ENCODE peak calls at places on chromosomes 13 and 19, in five cellular contexts. B is CD8-positive, alpha-beta memory T cell; K is aorta; I is cardiac muscle cell; U is Karpas-422. M is an unnamed sample.

GRCh38 chr19:45069056-45069455 is 7.2 kb downstream of the ZNF296 start:
- DNase-seq in I (no peak), U (peak; percentile 59), B (no peak), K (no peak), M (no peak)

GRCh38 chr13:29591310-29591709 is 4.2 kb downstream of the SLC7A1 start:
- DNase-seq in I (no peak), B (no peak), K (no peak), U (no peak), M (no peak)

GRCh38 chr13:34243396-34243795 is 425.4 kb downstream of the RFC3 start:
- DNase-seq in I (no peak), B (no peak), U (no peak), K (no peak), M (no peak)

GRCh38 chr13:67650471-67650870 is 420.3 kb upstream of the PCDH9 start:
- DNase-seq in U (no peak), B (no peak), I (no peak), K (no peak), M (no peak)

GRCh38 chr13:43085545-43085944 is 62.2 kb downstream of the DNAJC15 start:
- DNase-seq in U (peak; percentile 74), I (peak; percentile 42), K (no peak), B (no peak), M (no peak)

GRCh38 chr13:65300220-65300619 is 1929.9 kb downstream of the PCDH9 start:
- DNase-seq in B (no peak), U (no peak), I (no peak), K (no peak), M (no peak)

GRCh38 chr19:46783670-46784069 is 4.7 kb downstream of the SLC1A5 start:
- DNase-seq in K (no peak), B (no peak), U (peak; percentile 32), I (no peak), M (no peak)

GRCh38 chr19:46916971-46917370 is 56.2 kb downstream of the ARHGAP35 start:
- DNase-seq in U (no peak), K (no peak), B (no peak), I (no peak), M (no peak)

GRCh38 chr19:16042533-16043085 is 33.7 kb upstream of the TPM4 start:
- DNase-seq in B (no peak), U (no peak), I (no peak), K (no peak), M (no peak)

GRCh38 chr13:26881154-26881553 is 120.6 kb upstream of the GPR12 start:
- DNase-seq in U (no peak), K (no peak), I (no peak), B (no peak), M (no peak)

GRCh38 chr19:8451885-8452284 is 7.1 kb downstream of the HNRNPM start:
- DNase-seq in B (no peak), U (no peak), I (no peak), K (no peak), M (no peak)

GRCh38 chr19:28836366-28836765 is 376.6 kb downstream of the UQCRFS1 start:
- DNase-seq in U (no peak), K (no peak), B (no peak), I (no peak), M (no peak)

GRCh38 chr13:47705185-47705584 is 295.9 kb downstream of the SUCLA2 start:
- DNase-seq in I (no peak), B (no peak), K (no peak), U (no peak), M (no peak)

GRCh38 chr19:3443840-3444694 is 36.3 kb downstream of the SMIM24 start:
- DNase-seq in B (no peak), U (no peak), I (peak; percentile 40), K (peak; percentile 81), M (no peak)

GRCh38 chr13:99357920-99358319 is 50.7 kb upstream of the GPR183 start:
- DNase-seq in B (no peak), U (no peak), K (no peak), I (no peak), M (no peak)

GRCh38 chr19:16659832-16660708 is at the start of gene SMIM7:
- DNase-seq in I (peak; percentile 99), K (peak; percentile 99), U (peak; percentile 100), B (peak; percentile 98), M (peak; percentile 95)

GRCh38 chr19:6056801-6057650 is 53.3 kb downstream of the RFX2 start:
- DNase-seq in K (peak; percentile 92), B (no peak), U (no peak), I (no peak), M (no peak)

GRCh38 chr13:22801402-22802003 is 379.3 kb upstream of the SGCG start:
- DNase-seq in U (peak; percentile 59), K (no peak), I (no peak), B (no peak), M (no peak)

GRCh38 chr13:34128661-34129060 is 310.7 kb downstream of the RFC3 start:
- DNase-seq in U (no peak), I (no peak), K (no peak), B (no peak), M (no peak)

GRCh38 chr13:104105418-104106355 is 1039.5 kb upstream of the SLC10A2 start:
- DNase-seq in B (no peak), K (no peak), I (no peak), U (no peak), M (no peak)

GRCh38 chr13:59680429-59681024 is 483.2 kb downstream of the DIAPH3 start:
- DNase-seq in B (no peak), K (no peak), U (peak; percentile 71), I (peak; percentile 39), M (peak; percentile 3)

GRCh38 chr13:109427148-109427547 is 359.2 kb downstream of the IRS2 start:
- DNase-seq in I (no peak), B (no peak), K (no peak), U (no peak), M (no peak)

GRCh38 chr13:29918845-29919244 is 68.4 kb upstream of the UBL3 start:
- DNase-seq in U (no peak), B (no peak), K (no peak), I (no peak), M (no peak)

GRCh38 chr13:43261018-43261417 is 237.6 kb downstream of the DNAJC15 start:
- DNase-seq in U (no peak), B (no peak), K (no peak), I (no peak), M (no peak)

GRCh38 chr19:15101479-15102082 is 5.6 kb upstream of the SYDE1 start:
- DNase-seq in I (peak; percentile 48), U (peak; percentile 84), B (peak; percentile 14), K (peak; percentile 22), M (peak; percentile 57)

DNA sequence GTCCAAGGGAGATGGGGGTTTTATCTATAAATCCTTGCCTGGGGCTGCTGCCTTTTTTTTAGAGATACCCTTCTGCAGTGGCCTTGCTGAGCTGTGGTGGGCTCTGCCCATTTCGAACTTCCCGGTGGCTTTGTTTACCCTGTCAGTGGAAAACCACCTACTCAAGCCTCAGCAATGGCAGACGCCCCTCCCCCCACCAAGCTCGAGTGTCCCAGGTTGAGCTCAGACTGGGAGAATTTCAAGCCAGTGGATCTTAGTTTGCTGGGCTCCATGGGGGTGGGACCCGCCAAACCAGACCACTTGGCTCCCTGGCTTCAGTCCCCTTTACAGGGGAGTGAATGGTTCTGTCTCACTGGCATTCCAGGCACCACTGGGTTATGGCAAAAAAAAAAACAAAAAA is 21.6 kb downstream of the LGALS13 start:
- DNase-seq in K (no peak), B (no peak), U (no peak), I (no peak), M (no peak)
- H3K27me3 ChIP-seq in K (no peaks in the 10 kb centered on the region), B (no peaks in the 10 kb centered on the region), U (no peaks in the 10 kb centered on the region), I (no peaks in the 10 kb centered on the region), M (peaks cover 2% of the 10 kb centered on the region)

DNA sequence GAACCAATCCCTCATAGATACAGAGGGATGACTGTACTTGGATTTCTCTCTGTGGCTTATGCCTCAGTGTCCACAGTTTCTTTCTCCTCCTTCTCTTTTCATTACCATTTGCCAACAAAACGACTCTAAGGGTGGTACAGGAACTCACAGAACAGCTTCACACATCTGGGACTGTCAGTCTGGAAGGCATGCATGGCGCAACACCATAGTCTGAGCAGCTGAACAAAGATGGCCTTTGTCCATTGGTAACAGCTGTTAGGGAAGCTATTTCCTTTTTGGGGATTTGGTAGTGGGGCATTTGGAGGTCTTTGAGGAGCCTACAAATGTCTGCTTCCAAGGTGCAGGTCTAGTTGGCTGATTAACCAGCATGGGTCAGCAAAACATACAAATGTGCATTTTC is 81.4 kb upstream of the PCDH8 start:
- DNase-seq in U (no peak), B (no peak), K (no peak), I (no peak), M (no peak)
- H3K27me3 ChIP-seq in U (no peaks in the 10 kb centered on the region), B (no peaks in the 10 kb centered on the region), K (no peaks in the 10 kb centered on the region), I (no peaks in the 10 kb centered on the region), M (no peaks in the 10 kb centered on the region)

GRCh38 chr13:112064222-112064621 is 2.7 kb upstream of the SOX1 start:
- DNase-seq in U (no peak), K (no peak), I (no peak), B (no peak), M (no peak)
- H3K27me3 ChIP-seq in U (no peaks in the 10 kb centered on the region), K (no peaks in the 10 kb centered on the region), I (peaks cover 100% of the 10 kb centered on the region), B (peaks cover 38% of the 10 kb centered on the region), M (peaks cover 25% of the 10 kb centered on the region)

GRCh38 chr19:51018745-51019543 is 565 bp downstream of the KLK10 start:
- DNase-seq in B (no peak), I (peak; percentile 44), K (peak; percentile 69), U (no peak), M (no peak)
- H3K27me3 ChIP-seq in B (peaks cover 15% of the 10 kb centered on the region), I (peaks cover 62% of the 10 kb centered on the region), K (no peaks in the 10 kb centered on the region), U (no peaks in the 10 kb centered on the region), M (no peaks in the 10 kb centered on the region)

GRCh38 chr19:43638991-43639494 is 607 bp downstream of the CADM4 start:
- DNase-seq in K (no peak), B (no peak), I (no peak), U (no peak), M (no peak)

GRCh38 chr19:43639507-43640423 is at the start of gene CADM4:
- DNase-seq in I (peak; percentile 71), K (peak; percentile 79), U (no peak), B (peak; percentile 31), M (peak; percentile 61)

GRCh38 chr19:43636121-43636683 is 3.4 kb downstream of the CADM4 start:
- DNase-seq in B (no peak), I (no peak), K (no peak), U (no peak), M (no peak)

GRCh38 chr19:43640424-43640757 is 741 bp upstream of the CADM4 start:
- DNase-seq in U (no peak), B (no peak), I (no peak), K (no peak), M (no peak)

GRCh38 chr19:43638214-43638990 is 1.2 kb downstream of the CADM4 start:
- DNase-seq in I (no peak), B (no peak), U (no peak), K (no peak), M (no peak)
- H3K27me3 ChIP-seq in I (peaks cover 32% of the 10 kb centered on the region), B (peaks cover 15% of the 10 kb centered on the region), U (no peaks in the 10 kb centered on the region), K (no peaks in the 10 kb centered on the region), M (peaks cover 8% of the 10 kb centered on the region)

GRCh38 chr19:13882419-13882795 is 5.5 kb downstream of the NANOS3 start:
- DNase-seq in U (no peak), K (no peak), I (no peak), B (no peak), M (no peak)

GRCh38 chr19:13882841-13883240 is 5.9 kb downstream of the NANOS3 start:
- DNase-seq in K (no peak), I (no peak), U (no peak), B (no peak), M (no peak)

GRCh38 chr19:13881231-13881691 is 4.3 kb downstream of the NANOS3 start:
- DNase-seq in U (peak; percentile 45), I (peak; percentile 32), B (no peak), K (no peak), M (no peak)

GRCh38 chr19:13881692-13882418 is 4.9 kb downstream of the NANOS3 start:
- DNase-seq in B (no peak), U (no peak), K (no peak), I (no peak), M (no peak)

GRCh38 chr19:13880059-13880672 is 3.2 kb downstream of the NANOS3 start:
- DNase-seq in I (peak; percentile 96), B (peak; percentile 99), K (peak; percentile 100), U (peak; percentile 97), M (peak; percentile 92)
- H3K27me3 ChIP-seq in I (no peaks in the 10 kb centered on the region), B (no peaks in the 10 kb centered on the region), K (no peaks in the 10 kb centered on the region), U (no peaks in the 10 kb centered on the region), M (no peaks in the 10 kb centered on the region)

M was measured in naive thymus-derived CD4-positive, alpha-beta T cell.